ENCODE peak calls at places on chromosomes 16 and 17, in eight cellular contexts. A is caudate nucleus, K is IMR-90, V is midbrain, E is left colon, U is brain pericyte, I is A549, S is uterus. H is an unnamed sample.

GRCh38 chr17:47882247-47882646 is 13.8 kb upstream of the SP2 start:
- DNase-seq in A (no peak), K (peak), V (no peak), E (peak), U (no peak), I (no peak), S (no peak), H (peak)

GRCh38 chr16:55501549-55502322 is 7.1 kb upstream of the LPCAT2 start:
- DNase-seq in A (no peak), K (no peak), V (no peak), E (no peak), U (no peak), I (no peak), S (peak), H (no peak)

GRCh38 chr17:5263441-5263840 is 18.6 kb upstream of the RABEP1 start:
- DNase-seq in A (no peak), K (no peak), V (no peak), E (no peak), U (no peak), I (no peak), S (no peak), H (no peak)

GRCh38 chr16:8167436-8167835 is 422.9 kb downstream of the TMEM114 start:
- DNase-seq in A (peak), K (no peak), V (no peak), E (no peak), U (no peak), I (no peak), S (no peak), H (no peak)

GRCh38 chr17:3747805-3748204 is 24.1 kb downstream of the HASPIN start:
- DNase-seq in A (no peak), K (no peak), V (no peak), E (no peak), U (no peak), I (no peak), S (no peak), H (no peak)

GRCh38 chr16:88759976-88760350 is 25.1 kb downstream of the PIEZO1 start:
- DNase-seq in A (no peak), K (no peak), V (no peak), E (no peak), U (no peak), I (no peak), S (no peak), H (no peak)

GRCh38 chr17:1039511-1040215 is 42.7 kb downstream of the TIMM22 start:
- DNase-seq in A (peak), K (no peak), V (peak), E (peak), U (no peak), I (no peak), S (peak), H (peak)

GRCh38 chr17:76132574-76133338 is 8.3 kb downstream of the FOXJ1 start:
- DNase-seq in A (no peak), K (no peak), V (no peak), E (peak), U (no peak), I (no peak), S (no peak), H (no peak)

GRCh38 chr17:61294777-61295176 is 104.9 kb upstream of the TBX2 start:
- DNase-seq in A (no peak), K (peak), V (no peak), E (no peak), U (no peak), I (peak), S (no peak), H (no peak)